ENCODE peak calls at places on chromosomes 2 and 18, in seven cellular contexts. C is cardiac fibroblast; N is T47D; W is stomach; R is effector CD4-positive, alpha-beta T cell; B is stimulated activated naive B cell treated with anti-CD40 and anti-IgM and Interleukin-4, amounts not matched to agents 10 μg/mL and 1 μg/mL and 100 μg/mL, for 72 hours; G is amniotic stem cell. S is an unnamed sample.

GRCh38 chr2:168300460-168300859 is 53.1 kb upstream of the STK39 start:
- DNase-seq in C (no peak), N (no peak), W (no peak), R (no peak), B (no peak), G (no peak), S (no peak)

GRCh38 chr18:35739778-35740177 is 158.2 kb downstream of the GALNT1 start:
- DNase-seq in C (no peak), N (no peak), W (no peak), R (no peak), B (no peak), G (no peak), S (no peak)

GRCh38 chr2:180412224-180412623 is 405.1 kb upstream of the CWC22 start:
- DNase-seq in C (no peak), N (no peak), W (no peak), R (no peak), B (no peak), G (no peak), S (no peak)

GRCh38 chr2:54599914-54600313 is 123.5 kb upstream of the EML6 start:
- DNase-seq in C (no peak), N (no peak), W (peak; percentile 75), R (no peak), B (no peak), G (no peak), S (no peak)

GRCh38 chr2:195382186-195382585 is 274.8 kb upstream of the SLC39A10 start:
- DNase-seq in C (no peak), N (no peak), W (no peak), R (peak; percentile 6), B (no peak), G (no peak), S (no peak)

GRCh38 chr2:158818511-158818910 is 23.4 kb downstream of the DAPL1 start:
- DNase-seq in C (no peak), N (no peak), W (peak; percentile 31), R (no peak), B (no peak), G (no peak), S (no peak)

GRCh38 chr2:53964237-53964952 is 6.4 kb downstream of the PSME4 start:
- DNase-seq in C (no peak), N (no peak), W (no peak), R (no peak), B (no peak), G (no peak), S (no peak)

GRCh38 chr2:165837122-165837521 is 43.1 kb upstream of the GALNT3 start:
- DNase-seq in C (no peak), N (no peak), W (no peak), R (no peak), B (no peak), G (no peak), S (no peak)

GRCh38 chr2:38174646-38175096 is 98.7 kb upstream of the CYP1B1 start:
- DNase-seq in C (peak; percentile 96), N (peak; percentile 34), W (no peak), R (no peak), B (no peak), G (peak; percentile 88), S (no peak)

GRCh38 chr2:136057023-136057801 is 60.7 kb downstream of the CXCR4 start:
- DNase-seq in C (no peak), N (no peak), W (no peak), R (no peak), B (peak; percentile 47), G (no peak), S (no peak)

GRCh38 chr2:28623582-28624405 is 127.8 kb upstream of the PPP1CB start:
- DNase-seq in C (no peak), N (no peak), W (no peak), R (no peak), B (no peak), G (no peak), S (no peak)

GRCh38 chr2:68767031-68767961 is 32.7 kb downstream of the ARHGAP25 start:
- DNase-seq in C (no peak), N (no peak), W (no peak), R (peak; percentile 36), B (no peak), G (no peak), S (no peak)

GRCh38 chr18:55861266-55861665 is 273.3 kb upstream of the TCF4 start:
- DNase-seq in C (peak; percentile 70), N (peak; percentile 58), W (no peak), R (no peak), B (no peak), G (no peak), S (no peak)

GRCh38 chr18:58538604-58539386 is 90.1 kb downstream of the ALPK2 start:
- DNase-seq in C (no peak), N (peak; percentile 29), W (no peak), R (no peak), B (no peak), G (no peak), S (no peak)

GRCh38 chr2:12819721-12820120 is 103.0 kb downstream of the TRIB2 start:
- DNase-seq in C (peak; percentile 96), N (no peak), W (no peak), R (no peak), B (no peak), G (no peak), S (no peak)

GRCh38 chr2:71796174-71796592 is 342.8 kb downstream of the DYSF start:
- DNase-seq in C (no peak), N (no peak), W (no peak), R (no peak), B (no peak), G (peak; percentile 40), S (no peak)

GRCh38 chr2:54508521-54508920 is 52.4 kb downstream of the SPTBN1 start:
- DNase-seq in C (no peak), N (no peak), W (no peak), R (no peak), B (no peak), G (no peak), S (no peak)